ENCODE peak calls at places on chromosomes 1 and 21, in four cellular contexts. O, M, Y and Z are unnamed samples.

GRCh38 chr1:111864862-111865261 is 109.2 kb downstream of the DDX20 start:
- DNase-seq in Y (peak; percentile 9), M (no peak), O (no peak), Z (no peak)

GRCh38 chr1:54252371-54252770 is 52.4 kb downstream of the MRPL37 start:
- DNase-seq in Y (no peak), O (no peak), M (no peak), Z (no peak)

GRCh38 chr1:210910020-210910575 is 223.8 kb downstream of the KCNH1 start:
- DNase-seq in M (no peak), O (no peak), Y (no peak), Z (no peak)

GRCh38 chr1:1198423-1199140 is 7.8 kb downstream of the TNFRSF18 start:
- DNase-seq in M (no peak), Y (peak; percentile 73), O (no peak), Z (no peak)

GRCh38 chr1:2318294-2319278 is 72.8 kb downstream of the MORN1 start:
- DNase-seq in Y (no peak), O (no peak), M (no peak), Z (no peak)

GRCh38 chr1:180270767-180271639 is 40.9 kb downstream of the LHX4 start:
- DNase-seq in Y (peak; percentile 50), M (peak; percentile 40), O (no peak), Z (no peak)

GRCh38 chr1:110647254-110647891 is 27.4 kb downstream of the KCNA3 start:
- DNase-seq in M (no peak), Y (no peak), O (no peak), Z (no peak)

GRCh38 chr1:82792151-82792550 is 991.4 kb downstream of the ADGRL2 start:
- DNase-seq in M (no peak), O (no peak), Y (no peak), Z (no peak)

GRCh38 chr1:149986486-149987296 is 23.8 kb downstream of the OTUD7B start:
- DNase-seq in Y (no peak), O (no peak), M (no peak), Z (peak; percentile 31)

GRCh38 chr1:86515597-86515996 is 31.3 kb upstream of the CLCA4 start:
- DNase-seq in M (no peak), O (no peak), Y (no peak), Z (peak; percentile 4)

GRCh38 chr1:59739111-59739510 is 75.6 kb upstream of the HOOK1 start:
- DNase-seq in M (no peak), O (no peak), Y (no peak), Z (no peak)

GRCh38 chr1:11733351-11733750 is 2.6 kb upstream of the AGTRAP start:
- DNase-seq in Y (no peak), M (no peak), O (no peak), Z (no peak)

GRCh38 chr21:28359300-28359699 is 633.4 kb downstream of the LTN1 start:
- DNase-seq in Y (no peak), M (no peak), O (no peak), Z (no peak)

GRCh38 chr1:68269637-68270430 is 37.5 kb upstream of the WLS start:
- DNase-seq in O (no peak), Y (no peak), M (no peak), Z (peak; percentile 45)

GRCh38 chr1:217076902-217077301 is 353.7 kb upstream of the ESRRG start:
- DNase-seq in M (peak; percentile 23), Y (no peak), O (peak; percentile 38), Z (no peak)

GRCh38 chr1:228321895-228322294 is 84.7 kb downstream of the TRIM11 start:
- DNase-seq in Y (no peak), M (no peak), O (no peak), Z (no peak)

GRCh38 chr1:242847390-242847993 is 323.0 kb upstream of the PLD5 start:
- DNase-seq in M (no peak), O (no peak), Y (no peak), Z (no peak)

GRCh38 chr1:109619655-109620395 is at the start of gene AMPD2:
- DNase-seq in Y (peak; percentile 95), M (peak; percentile 93), O (peak; percentile 71), Z (peak; percentile 70)
- TF ChIP-seq POLR2A in Y (peak; percentile 20), M (peak; percentile 37), O (peak; percentile 30), Z (peak; percentile 43)

GRCh38 chr1:32107742-32108661 is at the start of gene KPNA6:
- DNase-seq in Y (peak; percentile 94), O (peak; percentile 88), M (peak; percentile 94), Z (peak; percentile 67)
- TF ChIP-seq POLR2A in Y (peak; percentile 15), O (peak; percentile 64), M (peak; percentile 61), Z (peak; percentile 60)

DNA sequence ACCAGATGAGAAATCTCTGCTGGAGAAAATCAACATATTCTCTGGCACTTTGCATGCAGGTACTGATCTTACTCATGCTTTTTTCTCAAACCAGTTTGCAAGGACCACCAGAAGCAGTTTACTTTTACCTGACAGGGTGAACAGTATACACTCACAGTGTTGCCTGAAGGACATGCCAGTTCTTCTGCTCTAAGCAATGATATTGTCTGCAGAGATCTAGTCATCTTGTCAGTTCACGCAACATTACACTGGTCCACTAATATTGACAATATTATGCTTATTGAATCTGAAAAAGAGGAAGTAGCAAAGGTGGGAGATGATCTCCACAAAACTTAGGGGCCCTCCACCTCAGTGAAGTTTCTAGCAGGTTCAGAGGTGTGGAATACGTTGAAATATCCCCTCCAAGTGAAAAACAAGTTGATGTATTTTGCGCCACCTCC is 3.8 kb upstream of the S100B start:
- DNase-seq in M (no peak), O (no peak), Y (no peak), Z (no peak)
- TF ChIP-seq POLR2A in M (no peak), O (no peak), Y (no peak), Z (no peak)

GRCh38 chr1:204380293-204380831 is 20.6 kb upstream of the PLEKHA6 start:
- DNase-seq in M (no peak), Y (no peak), O (no peak), Z (no peak)

GRCh38 chr1:204382714-204383083 is 23.0 kb upstream of the PLEKHA6 start:
- DNase-seq in M (no peak), Y (no peak), O (no peak), Z (no peak)

GRCh38 chr1:204376919-204377799 is 17.4 kb upstream of the PLEKHA6 start:
- DNase-seq in Y (no peak), O (no peak), M (peak; percentile 94), Z (no peak)

GRCh38 chr1:204383163-204383904 is 23.6 kb upstream of the PLEKHA6 start:
- DNase-seq in M (no peak), Y (no peak), O (no peak), Z (no peak)

DNA sequence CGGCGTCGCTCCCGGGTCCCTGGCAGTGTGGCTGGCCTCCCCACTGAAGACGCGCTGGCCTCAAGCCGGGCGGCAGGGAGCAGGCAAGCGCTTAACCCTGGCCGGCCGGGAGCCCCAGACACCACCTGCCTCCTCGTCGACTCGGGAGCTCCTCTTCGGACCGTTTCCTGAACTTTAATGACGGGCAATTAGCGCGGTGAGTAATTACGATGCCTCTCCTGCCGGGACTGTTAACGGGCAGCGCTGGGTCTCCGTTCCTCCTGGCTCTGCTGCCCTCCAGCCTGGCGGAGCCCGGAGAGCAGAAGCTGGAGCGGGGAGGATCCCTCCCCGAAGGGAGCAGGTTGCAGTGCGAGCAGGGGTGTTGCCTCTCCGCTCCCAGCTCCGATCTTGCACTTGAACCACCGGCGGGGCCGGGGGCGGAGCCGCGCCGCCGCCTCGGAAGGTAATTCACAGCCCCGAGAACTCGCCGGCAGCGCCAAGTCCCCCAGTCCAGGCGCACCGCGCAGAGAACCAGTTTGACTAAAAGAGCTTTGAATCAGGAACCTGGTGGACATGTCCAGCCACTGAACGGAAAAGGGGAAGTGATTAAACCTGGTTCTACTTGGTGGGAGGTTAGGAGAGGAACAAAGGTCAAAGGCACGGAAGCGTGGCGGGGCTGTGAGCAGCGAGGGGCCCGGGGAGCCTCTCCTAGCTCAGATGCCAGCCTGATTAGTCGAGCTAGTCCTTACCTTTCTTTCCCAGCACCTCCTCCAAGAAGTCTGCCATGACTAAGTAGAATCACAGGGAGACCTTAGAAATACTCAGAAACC is 18.3 kb upstream of the PLEKHA6 start:
- DNase-seq in O (peak; percentile 69), M (peak; percentile 43), Y (peak; percentile 85), Z (peak; percentile 18)
- TF ChIP-seq POLR2A in O (no peak), M (peak; percentile 43), Y (no peak), Z (no peak)

GRCh38 chr1:8876099-8876496 is 2.4 kb downstream of the ENO1 start:
- DNase-seq in Y (no peak), O (no peak), M (no peak), Z (no peak)

GRCh38 chr1:8875216-8875861 is 3.1 kb downstream of the ENO1 start:
- DNase-seq in M (no peak), O (no peak), Y (no peak), Z (no peak)

GRCh38 chr1:8879348-8880067 is 1.0 kb upstream of the ENO1 start:
- DNase-seq in Y (no peak), M (no peak), O (no peak), Z (no peak)

GRCh38 chr1:8880068-8880676 is 1.7 kb upstream of the ENO1 start:
- DNase-seq in Y (no peak), O (peak; percentile 74), M (peak; percentile 80), Z (no peak)

DNA sequence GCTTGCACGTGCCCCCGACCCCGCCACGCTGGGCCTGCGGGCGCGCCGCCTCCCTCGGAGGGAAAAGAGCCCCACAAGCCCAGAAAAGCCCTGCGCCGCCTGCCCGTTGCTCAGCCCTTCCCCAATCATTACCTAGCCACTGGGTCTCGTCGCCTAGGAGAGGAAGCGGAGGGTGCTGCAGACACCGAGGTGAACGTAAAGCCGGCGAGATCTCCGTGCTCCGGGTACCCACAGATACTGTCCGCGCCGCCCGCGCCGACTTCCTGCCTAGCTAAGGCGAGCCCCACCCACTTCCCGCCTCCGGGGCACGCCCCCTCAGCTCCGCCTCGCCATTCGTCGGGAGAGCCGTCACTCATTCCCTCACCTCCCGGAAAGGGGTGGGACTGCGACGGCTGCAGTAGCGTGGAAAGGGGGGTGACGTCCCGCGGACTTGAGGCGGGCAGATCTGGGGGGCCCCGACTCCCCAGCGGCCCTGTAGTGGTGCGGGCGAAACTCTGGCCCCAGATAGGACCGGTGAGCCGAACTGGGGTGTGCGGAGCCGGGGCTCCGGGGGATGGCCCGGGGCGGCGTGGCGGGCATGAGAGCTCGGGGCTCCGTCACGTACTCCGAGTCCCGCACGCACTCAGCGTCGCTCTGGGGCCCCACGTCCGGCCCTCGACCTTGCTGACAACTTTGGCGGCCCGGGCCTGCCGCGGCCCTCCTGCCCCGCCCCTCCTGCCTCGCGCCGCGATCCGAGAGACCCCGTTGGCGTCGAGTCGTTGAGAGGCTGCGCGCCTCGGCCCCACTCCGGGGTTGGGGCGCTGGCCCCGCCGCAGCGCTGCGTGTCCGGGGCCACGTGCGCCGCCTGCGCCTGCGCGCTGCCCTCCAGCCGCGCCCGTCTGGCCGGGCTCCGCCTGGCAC is at the start of gene ENO1:
- DNase-seq in M (peak; percentile 97), O (peak; percentile 95), Y (peak; percentile 99), Z (peak; percentile 71)
- TF ChIP-seq POLR2A in M (peak; percentile 96), O (peak; percentile 98), Y (peak; percentile 90), Z (peak; percentile 94)